ENCODE peak calls at places on chromosomes 13 and 19, in four cellular contexts. N, R, G and U are unnamed samples.
A peak's percentile ranks its signal among the peaks of the same experiment; 100 is the strongest.

GRCh38 chr13:87884874-87885273 is 213.7 kb downstream of the SLITRK5 start:
- DNase-seq in G (no peak), R (no peak), N (no peak), U (no peak)

GRCh38 chr13:25406377-25406776 is 34.6 kb downstream of the ATP8A2 start:
- DNase-seq in R (no peak), N (no peak), G (no peak), U (no peak)

GRCh38 chr19:6103217-6103644 is 7.1 kb downstream of the RFX2 start:
- DNase-seq in R (peak; percentile 86), N (peak; percentile 84), G (peak; percentile 76), U (peak; percentile 79)

GRCh38 chr13:66264976-66265375 is 965.2 kb downstream of the PCDH9 start:
- DNase-seq in G (no peak), N (no peak), R (no peak), U (no peak)

GRCh38 chr19:6227941-6228325 is 51.8 kb downstream of the MLLT1 start:
- DNase-seq in N (no peak), R (no peak), G (no peak), U (no peak)

GRCh38 chr19:3667766-3668165 is 32.5 kb downstream of the PIP5K1C start:
- DNase-seq in N (no peak), G (no peak), R (no peak), U (no peak)

GRCh38 chr13:107642841-107643240 is 572.5 kb downstream of the LIG4 start:
- DNase-seq in R (no peak), G (no peak), N (no peak), U (no peak)

GRCh38 chr13:114140909-114141255 is 8.5 kb upstream of the RASA3 start:
- DNase-seq in R (no peak), N (no peak), G (no peak), U (no peak)

GRCh38 chr13:48531416-48532145 is 1.3 kb downstream of the RCBTB2 start:
- DNase-seq in G (no peak), R (no peak), N (no peak), U (no peak)

GRCh38 chr13:48405865-48406264 is 7.0 kb downstream of the LPAR6 start:
- DNase-seq in G (no peak), N (no peak), R (no peak), U (no peak)

GRCh38 chr19:14203258-14203657 is 2.7 kb downstream of the ADGRL1 start:
- DNase-seq in N (no peak), G (no peak), R (no peak), U (no peak)

GRCh38 chr19:50565984-50566903 is 2.0 kb downstream of the LRRC4B start:
- DNase-seq in G (no peak), R (no peak), N (no peak), U (no peak)

GRCh38 chr19:43526884-43527859 is at the start of gene ETHE1:
- DNase-seq in N (peak; percentile 37), R (peak; percentile 93), G (peak; percentile 73), U (peak; percentile 93)

GRCh38 chr19:38675611-38676010 is 28.2 kb downstream of the ACTN4 start:
- DNase-seq in R (no peak), G (no peak), N (no peak), U (no peak)

GRCh38 chr13:99655351-99656091 is 154.2 kb downstream of the TM9SF2 start:
- DNase-seq in N (no peak), G (no peak), R (peak; percentile 93), U (no peak)

GRCh38 chr13:41942462-41943094 is 18.3 kb downstream of the VWA8 start:
- DNase-seq in R (no peak), N (no peak), G (no peak), U (no peak)

GRCh38 chr13:35876601-35877000 is 254.6 kb downstream of the DCLK1 start:
- DNase-seq in R (no peak), N (no peak), G (no peak), U (no peak)

GRCh38 chr19:6220385-6221191 is 59.2 kb downstream of the MLLT1 start:
- DNase-seq in G (no peak), R (no peak), N (no peak), U (no peak)

GRCh38 chr13:93226065-93226622 is 463 bp upstream of the GPC6 start:
- DNase-seq in G (no peak), R (no peak), N (no peak), U (no peak)

GRCh38 chr19:31066385-31066784 is 282.9 kb downstream of the TSHZ3 start:
- DNase-seq in G (no peak), R (no peak), N (no peak), U (no peak)

GRCh38 chr13:87498681-87499080 is 172.5 kb upstream of the SLITRK5 start:
- DNase-seq in G (no peak), N (no peak), R (no peak), U (no peak)

GRCh38 chr19:10432736-10433130 is 12.4 kb downstream of the PDE4A start:
- DNase-seq in N (no peak), G (no peak), R (no peak), U (no peak)

GRCh38 chr19:55340784-55341147 is 1.1 kb downstream of the KMT5C start:
- DNase-seq in R (no peak), G (no peak), N (no peak), U (no peak)

GRCh38 chr13:26007774-26008173 is 44.0 kb downstream of the SHISA2 start:
- DNase-seq in G (no peak), N (no peak), R (no peak), U (no peak)

GRCh38 chr13:98476106-98476505 is 100.8 kb downstream of the STK24 start:
- DNase-seq in R (no peak), N (no peak), G (no peak), U (no peak)

GRCh38 chr13:30884543-30884942 is 21.5 kb upstream of the MEDAG start:
- DNase-seq in N (no peak), R (no peak), G (no peak), U (no peak)

GRCh38 chr13:67390462-67391093 is 160.4 kb upstream of the PCDH9 start:
- DNase-seq in N (no peak), R (no peak), G (no peak), U (no peak)

GRCh38 chr19:41416194-41416674 is 10.9 kb downstream of the B3GNT8 start:
- DNase-seq in R (no peak), G (no peak), N (no peak), U (peak; percentile 89)

GRCh38 chr19:13181747-13182388 is 31.7 kb downstream of the IER2 start:
- DNase-seq in G (peak; percentile 67), N (no peak), R (peak; percentile 72), U (peak; percentile 67)

GRCh38 chr19:5307655-5308054 is 33.0 kb downstream of the PTPRS start:
- DNase-seq in G (no peak), N (no peak), R (no peak), U (no peak)

GRCh38 chr13:85828094-85828684 is 29.0 kb upstream of the SLITRK6 start:
- DNase-seq in G (no peak), R (no peak), N (no peak), U (no peak)

GRCh38 chr19:6663236-6664187 is 6.4 kb downstream of the TNFSF14 start:
- DNase-seq in G (no peak), N (no peak), R (no peak), U (no peak)

GRCh38 chr19:13812544-13812943 is 17.3 kb downstream of the ZSWIM4 start:
- DNase-seq in R (no peak), G (no peak), N (no peak), U (no peak)

GRCh38 chr13:114152831-114153371 is 20.5 kb upstream of the RASA3 start:
- DNase-seq in R (no peak), N (no peak), G (no peak), U (peak; percentile 59)

GRCh38 chr19:45280471-45280961 is 29.4 kb downstream of the MARK4 start:
- DNase-seq in G (no peak), N (no peak), R (no peak), U (no peak)

GRCh38 chr19:2623743-2624142 is 78.8 kb downstream of the GNG7 start:
- DNase-seq in N (no peak), R (no peak), G (no peak), U (no peak)

GRCh38 chr19:21484631-21485030 is 20.8 kb upstream of the ZNF429 start:
- DNase-seq in N (no peak), G (no peak), R (no peak), U (no peak)
- H3K9me3 ChIP-seq in N (no peaks in the 10 kb centered on the region), G (peaks cover 7% of the 10 kb centered on the region), R (no peaks in the 10 kb centered on the region), U (no peaks in the 10 kb centered on the region)

GRCh38 chr19:54206030-54206830 is 5.6 kb downstream of the RPS9 start:
- DNase-seq in R (no peak), G (no peak), N (no peak), U (peak; percentile 71)

GRCh38 chr19:54208784-54209057 is 8.1 kb downstream of the RPS9 start:
- DNase-seq in R (no peak), N (no peak), G (no peak), U (no peak)

GRCh38 chr19:54204767-54205468 is 4.3 kb downstream of the RPS9 start:
- DNase-seq in R (no peak), G (no peak), N (no peak), U (no peak)

GRCh38 chr19:54207908-54208783 is 7.5 kb downstream of the RPS9 start:
- DNase-seq in N (no peak), R (peak; percentile 74), G (no peak), U (peak; percentile 87)

GRCh38 chr19:54206831-54207177 is 6.1 kb downstream of the RPS9 start:
- DNase-seq in G (no peak), R (no peak), N (no peak), U (no peak)
- H3K27ac ChIP-seq in G (peak overlapping the region; percentile 36), R (peak overlapping the region; percentile 98), N (no peak overlapping the region), U (peak overlapping the region; percentile 92)

GRCh38 chr13:28171266-28171665 is 32.9 kb downstream of the PAN3 start:
- DNase-seq in G (no peak), N (no peak), R (no peak), U (no peak)
- H3K36me3 ChIP-seq in G (no peaks in the 10 kb centered on the region), N (no peaks in the 10 kb centered on the region), R (no peaks in the 10 kb centered on the region), U (peaks cover 5% of the 10 kb centered on the region)

DNA sequence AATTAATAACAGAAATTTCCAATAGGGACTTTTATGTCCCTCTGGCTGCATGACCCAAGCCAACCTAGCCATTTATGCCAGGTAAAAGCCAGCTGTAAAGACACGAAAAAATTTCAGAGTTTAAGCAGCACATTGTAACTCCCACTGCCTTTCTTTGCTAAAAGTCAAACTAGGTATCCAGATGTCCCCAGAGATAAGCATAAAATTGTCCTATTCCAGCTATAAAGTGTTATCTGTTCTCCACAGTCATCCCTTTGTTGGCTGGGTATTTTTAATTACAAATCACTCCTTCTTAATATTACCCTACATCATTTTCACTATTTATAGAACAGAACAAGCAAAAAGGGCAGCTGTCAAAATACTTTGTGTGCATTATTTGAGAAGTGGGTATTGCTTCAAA is 3.2 kb upstream of the ZNF154 start:
- DNase-seq in G (no peak), N (no peak), R (no peak), U (no peak)
- H3K9me3 ChIP-seq in G (peaks cover 82% of the 10 kb centered on the region), N (peaks cover 55% of the 10 kb centered on the region), R (no peaks in the 10 kb centered on the region), U (peaks cover 13% of the 10 kb centered on the region)

GRCh38 chr19:47507924-47508553 is 6.8 kb downstream of the NAPA start:
- DNase-seq in N (no peak), G (no peak), R (no peak), U (no peak)

GRCh38 chr19:47508721-47509120 is 6.1 kb downstream of the NAPA start:
- DNase-seq in N (no peak), G (no peak), R (no peak), U (no peak)

GRCh38 chr19:47510516-47511127 is 4.2 kb downstream of the NAPA start:
- DNase-seq in R (no peak), G (no peak), N (no peak), U (no peak)

GRCh38 chr19:47509973-47510372 is 4.9 kb downstream of the NAPA start:
- DNase-seq in G (peak; percentile 78), R (no peak), N (peak; percentile 40), U (no peak)

GRCh38 chr19:47509170-47509847 is 5.6 kb downstream of the NAPA start:
- DNase-seq in R (no peak), G (no peak), N (no peak), U (no peak)
- H3K27ac ChIP-seq in R (no peak overlapping the region), G (peak overlapping the region; percentile 99), N (peak overlapping the region; percentile 56), U (peak overlapping the region; percentile 2)

GRCh38 chr19:16649734-16650133 is 10.2 kb downstream of the SMIM7 start:
- DNase-seq in G (no peak), R (peak; percentile 58), N (no peak), U (no peak)
- H3K36me3 ChIP-seq in G (peaks cover 6% of the 10 kb centered on the region), R (peaks cover under 1% of the 10 kb centered on the region), N (peaks cover 60% of the 10 kb centered on the region), U (peaks cover 76% of the 10 kb centered on the region)